ENCODE peak calls at places on chromosomes 13 and 19, in six cellular contexts. X is kidney; Q is activated gamma-delta T cell treated with anti-CD3 and anti-CD28 coated beads, Interleukin-2, amount 50 U/mL, for 16 hours; J is heart left ventricle; Y is naive thymus-derived CD8-positive, alpha-beta T cell; M is brain microvascular endothelial cell. O is an unnamed sample.

GRCh38 chr19:55640043-55640576 is 692 bp upstream of the ZNF580 start:
- DNase-seq in M (peak), Y (peak), X (peak), Q (peak), J (peak), O (no peak)

GRCh38 chr19:49818691-49819331 is 722 bp downstream of the MED25 start:
- DNase-seq in J (no peak), Y (no peak), Q (no peak), M (no peak), X (peak), O (no peak)

GRCh38 chr13:108154421-108154858 is 60.9 kb downstream of the LIG4 start:
- DNase-seq in M (no peak), Y (no peak), Q (no peak), J (no peak), X (no peak), O (no peak)

GRCh38 chr19:18304194-18304495 is 18.7 kb downstream of the LSM4 start:
- DNase-seq in M (no peak), X (peak), J (no peak), Y (no peak), Q (no peak), O (no peak)

GRCh38 chr19:10194500-10195198 is at the start of gene DNMT1:
- DNase-seq in Q (peak), Y (peak), M (peak), X (peak), J (peak), O (peak)

GRCh38 chr13:41356788-41357187 is 45.7 kb downstream of the NAA16 start:
- DNase-seq in J (no peak), M (no peak), Y (peak), X (no peak), Q (no peak), O (no peak)

GRCh38 chr13:51619614-51620013 is 35.4 kb downstream of the WDFY2 start:
- DNase-seq in M (peak), Y (no peak), J (no peak), Q (no peak), X (no peak), O (peak)

GRCh38 chr13:23859455-23859854 is 29.7 kb downstream of the MIPEP start:
- DNase-seq in M (no peak), Q (no peak), J (no peak), X (no peak), Y (no peak), O (no peak)

GRCh38 chr19:1027020-1027952 is 878 bp downstream of the CNN2 start:
- DNase-seq in Y (peak), M (no peak), J (no peak), X (no peak), Q (no peak), O (no peak)

GRCh38 chr19:14479985-14480694 is 5.0 kb upstream of the PTGER1 start:
- DNase-seq in X (peak), J (no peak), Q (peak), M (no peak), Y (peak), O (no peak)

GRCh38 chr19:5693195-5694166 is 3.4 kb downstream of the RPL36 start:
- DNase-seq in X (no peak), J (no peak), Y (peak), Q (no peak), M (no peak), O (no peak)

O was measured in astrocyte of the cerebellum.